ENCODE peak calls at places on chromosomes 7 and 10, in four cellular contexts. G is T-helper 1 cell, Z is SK-N-SH, N is NCI-H1930. R is an unnamed sample.

GRCh38 chr10:51092402-51092801 is 18.1 kb downstream of the PRKG1 start:
- DNase-seq in G (no peak), Z (no peak), N (no peak), R (no peak)

GRCh38 chr7:36506820-36507219 is 117.2 kb downstream of the ANLN start:
- DNase-seq in G (no peak), N (no peak), Z (no peak), R (no peak)

GRCh38 chr7:148466120-148466519 is 124.4 kb upstream of the C7orf33 start:
- DNase-seq in Z (no peak), G (no peak), N (no peak), R (no peak)

GRCh38 chr7:25857376-25858067 is 294.5 kb upstream of the NFE2L3 start:
- DNase-seq in G (no peak), Z (peak; percentile 36), N (no peak), R (no peak)

GRCh38 chr10:84337199-84337598 is 8.8 kb downstream of the CCSER2 start:
- DNase-seq in N (no peak), G (no peak), Z (no peak), R (no peak)

GRCh38 chr10:70295321-70295720 is 11.5 kb upstream of the NPFFR1 start:
- DNase-seq in N (no peak), Z (no peak), G (no peak), R (no peak)

GRCh38 chr10:77844713-77845454 is 81.7 kb downstream of the DLG5 start:
- DNase-seq in Z (no peak), N (no peak), G (no peak), R (no peak)

GRCh38 chr7:134778941-134779740 is at the start of gene CALD1:
- DNase-seq in N (no peak), G (no peak), Z (peak; percentile 62), R (no peak)

GRCh38 chr7:99860281-99861127 is 16.3 kb downstream of the OR2AE1 start:
- DNase-seq in N (no peak), G (no peak), Z (no peak), R (no peak)

GRCh38 chr7:30983042-30983913 is 19.5 kb downstream of the GHRHR start:
- DNase-seq in N (peak; percentile 51), Z (peak; percentile 94), G (peak; percentile 52), R (peak; percentile 81)

GRCh38 chr7:98157761-98158160 is 51.1 kb downstream of the LMTK2 start:
- DNase-seq in N (no peak), Z (no peak), G (no peak), R (no peak)

GRCh38 chr10:100998991-100999741 is 442 bp upstream of the LZTS2 start:
- DNase-seq in N (peak; percentile 26), G (peak; percentile 63), Z (peak; percentile 93), R (peak; percentile 85)

GRCh38 chr10:79561257-79561656 is 1.1 kb upstream of the SFTPA2 start:
- DNase-seq in G (no peak), N (no peak), Z (no peak), R (no peak)

GRCh38 chr10:118767297-118768040 is 12.7 kb upstream of the CACUL1 start:
- DNase-seq in G (no peak), N (no peak), Z (peak; percentile 64), R (no peak)

GRCh38 chr7:3695602-3696001 is 394.6 kb downstream of the SDK1 start:
- DNase-seq in Z (peak; percentile 33), N (no peak), G (no peak), R (no peak)

GRCh38 chr7:7257899-7258692 is 75.8 kb downstream of the C1GALT1 start:
- DNase-seq in Z (no peak), G (no peak), N (no peak), R (no peak)

GRCh38 chr7:44144968-44145418 is 3.9 kb upstream of the MYL7 start:
- DNase-seq in Z (peak; percentile 42), G (no peak), N (no peak), R (peak; percentile 12)

GRCh38 chr7:42883950-42884349 is 27.9 kb downstream of the C7orf25 start:
- DNase-seq in N (no peak), G (no peak), Z (no peak), R (peak; percentile 77)

GRCh38 chr10:28686835-28687682 is 9.7 kb downstream of the BAMBI start:
- DNase-seq in N (no peak), Z (no peak), G (no peak), R (no peak)

GRCh38 chr7:1210979-1211608 is 21.6 kb upstream of the UNCX start:
- DNase-seq in G (no peak), N (no peak), Z (peak; percentile 84), R (peak; percentile 83)

GRCh38 chr10:36534471-36535002 is 590.9 kb upstream of the ANKRD30A start:
- DNase-seq in Z (no peak), N (no peak), G (no peak), R (no peak)

GRCh38 chr7:105776068-105776790 is 100.2 kb downstream of the ATXN7L1 start:
- DNase-seq in Z (no peak), N (no peak), G (no peak), R (no peak)

GRCh38 chr10:84335516-84335915 is 7.1 kb downstream of the CCSER2 start:
- DNase-seq in G (no peak), N (no peak), Z (peak; percentile 57), R (no peak)

GRCh38 chr7:155667241-155667849 is 22.9 kb downstream of the RBM33 start:
- DNase-seq in Z (no peak), N (no peak), G (no peak), R (no peak)

GRCh38 chr10:125205431-125205830 is 45.1 kb upstream of the CTBP2 start:
- DNase-seq in G (no peak), Z (no peak), N (no peak), R (no peak)

GRCh38 chr10:8392216-8392615 is 337.7 kb downstream of the GATA3 start:
- DNase-seq in N (no peak), Z (no peak), G (no peak), R (no peak)